ENCODE peak calls at places on chromosomes 11 and 22, in ten cellular contexts. H is keratinocyte; F is pancreas; L is lower leg skin; G is left lung; I is body of pancreas; B is CD8-positive, alpha-beta T cell; Z is brain microvascular endothelial cell; Y is PC-3; P is uterus. K is an unnamed sample.

GRCh38 chr11:30861506-30861905 is 275.4 kb upstream of the MPPED2 start:
- DNase-seq in H (no peak), F (no peak), L (no peak), G (no peak), I (no peak), B (no peak), Z (no peak), Y (no peak), P (no peak), K (no peak)

GRCh38 chr22:47168900-47169800 is 406.7 kb downstream of the TBC1D22A start:
- DNase-seq in H (no peak), F (peak), L (peak), G (peak), I (peak), B (no peak), Z (no peak), Y (peak), P (peak), K (no peak)

GRCh38 chr11:61072316-61073109 is 29.8 kb upstream of the CD5 start:
- DNase-seq in H (no peak), F (no peak), L (no peak), G (no peak), I (no peak), B (no peak), Z (no peak), Y (no peak), P (no peak), K (no peak)

GRCh38 chr22:39297490-39298193 is 21.8 kb downstream of the RPL3 start:
- DNase-seq in H (no peak), F (peak), L (no peak), G (no peak), I (peak), B (no peak), Z (no peak), Y (no peak), P (no peak), K (no peak)

GRCh38 chr22:50678218-50678650 is 5.6 kb downstream of the SHANK3 start:
- DNase-seq in H (no peak), F (peak), L (peak), G (peak), I (no peak), B (no peak), Z (no peak), Y (no peak), P (no peak), K (no peak)

GRCh38 chr11:121295246-121296007 is 2.9 kb downstream of the SC5D start:
- DNase-seq in H (no peak), F (no peak), L (no peak), G (no peak), I (no peak), B (no peak), Z (no peak), Y (no peak), P (no peak), K (no peak)

GRCh38 chr11:47259178-47259977 is 1.6 kb downstream of the NR1H3 start:
- DNase-seq in H (no peak), F (no peak), L (no peak), G (no peak), I (peak), B (no peak), Z (no peak), Y (peak), P (no peak), K (no peak)

GRCh38 chr11:74443071-74443864 is 24.1 kb downstream of the KCNE3 start:
- DNase-seq in H (no peak), F (peak), L (no peak), G (no peak), I (peak), B (no peak), Z (peak), Y (peak), P (no peak), K (no peak)

GRCh38 chr11:50072226-50073112 is 39.8 kb downstream of the OR4C45 start:
- DNase-seq in H (no peak), F (peak), L (peak), G (no peak), I (no peak), B (no peak), Z (no peak), Y (no peak), P (no peak), K (no peak)

GRCh38 chr11:102620858-102621561 is 4.1 kb downstream of the MMP20 start:
- DNase-seq in H (no peak), F (no peak), L (no peak), G (no peak), I (no peak), B (no peak), Z (peak), Y (peak), P (no peak), K (no peak)

GRCh38 chr11:130523609-130524008 is 75.2 kb downstream of the ADAMTS15 start:
- DNase-seq in H (no peak), F (no peak), L (peak), G (no peak), I (no peak), B (no peak), Z (peak), Y (peak), P (no peak), K (no peak)

GRCh38 chr11:86688398-86689179 is 16.2 kb upstream of the ME3 start:
- DNase-seq in H (no peak), F (no peak), L (no peak), G (no peak), I (no peak), B (no peak), Z (peak), Y (no peak), P (no peak), K (no peak)

GRCh38 chr11:30128269-30128932 is 102.4 kb upstream of the FSHB start:
- DNase-seq in H (no peak), F (no peak), L (no peak), G (no peak), I (peak), B (no peak), Z (peak), Y (peak), P (no peak), K (no peak)

GRCh38 chr11:11206457-11206856 is 146.6 kb downstream of the CSNK2A3 start:
- DNase-seq in H (no peak), F (no peak), L (no peak), G (no peak), I (no peak), B (no peak), Z (no peak), Y (no peak), P (no peak), K (no peak)

GRCh38 chr11:67071420-67072284 is 15.0 kb downstream of the RHOD start:
- DNase-seq in H (no peak), F (no peak), L (peak), G (peak), I (peak), B (peak), Z (peak), Y (peak), P (peak), K (peak)

GRCh38 chr11:33735166-33735425 is 1.1 kb downstream of the CD59 start:
- DNase-seq in H (no peak), F (no peak), L (no peak), G (no peak), I (peak), B (no peak), Z (no peak), Y (no peak), P (no peak), K (no peak)

GRCh38 chr22:48577014-48577690 is 1250.5 kb downstream of the BRD1 start:
- DNase-seq in H (no peak), F (no peak), L (no peak), G (peak), I (no peak), B (no peak), Z (no peak), Y (no peak), P (no peak), K (no peak)

GRCh38 chr11:3674189-3674588 is 3.0 kb upstream of the CHRNA10 start:
- DNase-seq in H (peak), F (no peak), L (no peak), G (no peak), I (no peak), B (no peak), Z (peak), Y (peak), P (no peak), K (no peak)

GRCh38 chr11:30917859-30918478 is 331.8 kb upstream of the MPPED2 start:
- DNase-seq in H (no peak), F (no peak), L (no peak), G (no peak), I (peak), B (no peak), Z (peak), Y (peak), P (no peak), K (no peak)

GRCh38 chr11:96188625-96189006 is 154.4 kb downstream of the MAML2 start:
- DNase-seq in H (no peak), F (no peak), L (no peak), G (no peak), I (no peak), B (no peak), Z (peak), Y (no peak), P (no peak), K (no peak)

GRCh38 chr11:104772806-104773241 is 125.4 kb downstream of the CASP12 start:
- DNase-seq in H (peak), F (no peak), L (no peak), G (no peak), I (no peak), B (no peak), Z (peak), Y (peak), P (no peak), K (no peak)

GRCh38 chr11:95014184-95014821 is 10.8 kb upstream of the KDM4E start:
- DNase-seq in H (no peak), F (peak), L (no peak), G (no peak), I (peak), B (no peak), Z (no peak), Y (no peak), P (no peak), K (no peak)

GRCh38 chr11:68120212-68121066 is 749 bp downstream of the CHKA start:
- DNase-seq in H (no peak), F (peak), L (peak), G (peak), I (peak), B (peak), Z (no peak), Y (peak), P (peak), K (no peak)

GRCh38 chr11:26087095-26087935 is 244.6 kb upstream of the ANO3 start:
- DNase-seq in H (no peak), F (no peak), L (no peak), G (no peak), I (no peak), B (no peak), Z (no peak), Y (no peak), P (no peak), K (no peak)

GRCh38 chr11:11691296-11692141 is 69.7 kb upstream of the GALNT18 start:
- DNase-seq in H (no peak), F (no peak), L (no peak), G (no peak), I (no peak), B (no peak), Z (no peak), Y (no peak), P (no peak), K (no peak)

GRCh38 chr11:93001812-93002211 is 32.4 kb downstream of the MTNR1B start:
- DNase-seq in H (no peak), F (no peak), L (no peak), G (no peak), I (no peak), B (no peak), Z (no peak), Y (peak), P (no peak), K (no peak)

GRCh38 chr22:39368402-39368801 is 18.6 kb downstream of the SYNGR1 start:
- DNase-seq in H (no peak), F (no peak), L (no peak), G (no peak), I (no peak), B (no peak), Z (no peak), Y (no peak), P (no peak), K (no peak)

GRCh38 chr11:11403763-11404725 is 51.0 kb upstream of the CSNK2A3 start:
- DNase-seq in H (no peak), F (no peak), L (no peak), G (no peak), I (no peak), B (no peak), Z (peak), Y (no peak), P (peak), K (no peak)

GRCh38 chr11:63919267-63920125 is 2.5 kb upstream of the RCOR2 start:
- DNase-seq in H (no peak), F (peak), L (no peak), G (no peak), I (peak), B (no peak), Z (no peak), Y (no peak), P (peak), K (no peak)

GRCh38 chr11:93196816-93197382 is 892 bp downstream of the SLC36A4 start:
- DNase-seq in H (no peak), F (no peak), L (no peak), G (no peak), I (no peak), B (no peak), Z (no peak), Y (peak), P (no peak), K (no peak)

GRCh38 chr11:131546218-131546895 is 175.9 kb downstream of the NTM start:
- DNase-seq in H (no peak), F (no peak), L (no peak), G (no peak), I (no peak), B (no peak), Z (no peak), Y (no peak), P (no peak), K (no peak)

GRCh38 chr11:131549099-131549498 is 178.7 kb downstream of the NTM start:
- DNase-seq in H (no peak), F (no peak), L (no peak), G (no peak), I (no peak), B (no peak), Z (no peak), Y (no peak), P (no peak), K (no peak)

DNA sequence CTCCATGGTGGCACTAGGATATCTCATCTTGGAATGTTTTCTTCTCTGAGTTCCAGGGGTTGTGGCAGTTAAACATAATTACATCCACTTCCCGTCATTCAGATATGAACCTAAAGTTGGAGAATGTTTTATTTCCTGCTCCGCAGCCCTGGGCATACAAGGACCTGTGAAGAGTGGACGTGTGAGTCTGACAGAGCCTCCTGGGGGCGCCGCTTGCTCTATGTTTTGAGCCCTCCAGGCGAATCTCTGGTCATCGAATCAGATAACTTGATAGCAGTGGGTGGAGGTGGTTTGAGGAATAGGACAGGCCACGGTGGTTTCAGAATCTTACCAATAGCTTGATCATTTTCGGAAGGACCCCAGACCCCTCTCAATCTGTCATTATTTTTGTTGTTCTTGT is 174.2 kb downstream of the NTM start:
- DNase-seq in H (no peak), F (no peak), L (no peak), G (no peak), I (no peak), B (no peak), Z (no peak), Y (no peak), P (no peak), K (no peak)
- TF ChIP-seq CTCF in H (no peak), F (no peak), L (no peak), G (no peak), I (no peak), B (no peak), Z (peak), Y (no peak), P (no peak), K (peak)

DNA sequence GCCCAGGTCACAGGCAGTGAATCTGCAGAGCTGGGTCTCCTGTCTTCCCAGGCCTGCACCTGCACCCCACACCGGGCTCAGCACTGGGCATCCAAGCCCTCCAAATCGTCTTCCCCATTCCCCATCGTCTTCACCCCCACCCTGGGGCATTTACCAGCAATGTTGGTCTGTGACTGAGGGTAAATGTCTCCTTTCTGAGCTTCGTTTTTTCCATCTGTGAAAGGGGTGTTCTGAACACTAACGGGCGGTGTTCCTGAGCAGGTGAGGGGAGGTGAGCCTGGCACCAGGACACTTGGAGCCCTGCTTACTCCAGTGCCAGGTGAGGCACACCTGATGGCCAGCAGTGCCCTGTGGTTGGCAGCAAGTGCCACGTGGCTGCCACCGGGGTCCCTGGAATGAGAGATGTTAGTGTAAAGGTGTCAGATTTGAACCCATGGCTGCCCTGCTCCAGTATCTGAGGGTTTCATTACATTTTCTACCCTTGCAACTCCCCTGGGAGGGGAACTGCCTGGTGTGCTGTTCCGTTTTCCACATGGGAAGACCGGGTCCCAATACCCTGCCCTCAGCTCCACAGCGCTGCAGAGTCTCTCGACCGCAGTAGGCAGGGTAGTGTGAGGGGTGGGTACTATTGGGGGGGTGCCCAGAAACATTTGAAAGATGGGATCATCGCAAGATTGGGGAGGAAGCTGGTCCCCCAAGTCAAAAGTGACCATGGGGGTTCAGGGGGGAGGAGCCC is 1.9 kb downstream of the CDC42EP1 start:
- DNase-seq in H (no peak), F (peak), L (no peak), G (no peak), I (peak), B (no peak), Z (no peak), Y (no peak), P (peak), K (no peak)
- TF ChIP-seq CTCF in H (no peak), F (no peak), L (no peak), G (no peak), I (no peak), B (peak), Z (no peak), Y (no peak), P (no peak), K (no peak)

DNA sequence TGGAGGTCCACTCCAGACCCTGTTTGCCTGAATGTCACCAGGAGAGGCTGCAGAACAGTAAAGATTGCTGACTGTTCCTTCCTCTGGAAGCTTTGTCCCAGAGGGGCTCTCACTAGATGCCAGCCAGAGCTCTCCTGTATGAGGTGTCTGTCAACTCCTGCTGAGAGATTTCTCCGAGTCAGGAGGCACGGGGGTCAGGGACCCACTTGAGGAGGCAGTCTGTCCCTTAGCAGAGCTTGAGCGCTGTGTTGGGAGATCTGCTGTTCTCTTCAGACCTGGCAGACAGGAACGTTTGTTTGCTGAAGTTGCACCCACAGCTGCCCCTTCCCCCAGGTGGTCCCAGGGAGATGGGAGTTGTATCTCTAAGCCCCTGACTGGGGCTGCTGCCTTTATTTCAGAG is 99.2 kb downstream of the PDE3B start:
- DNase-seq in H (no peak), F (no peak), L (no peak), G (no peak), I (no peak), B (no peak), Z (no peak), Y (no peak), P (no peak), K (no peak)
- TF ChIP-seq CTCF in H (no peak), F (no peak), L (no peak), G (no peak), I (no peak), B (no peak), Z (no peak), Y (no peak), P (no peak), K (no peak)

DNA sequence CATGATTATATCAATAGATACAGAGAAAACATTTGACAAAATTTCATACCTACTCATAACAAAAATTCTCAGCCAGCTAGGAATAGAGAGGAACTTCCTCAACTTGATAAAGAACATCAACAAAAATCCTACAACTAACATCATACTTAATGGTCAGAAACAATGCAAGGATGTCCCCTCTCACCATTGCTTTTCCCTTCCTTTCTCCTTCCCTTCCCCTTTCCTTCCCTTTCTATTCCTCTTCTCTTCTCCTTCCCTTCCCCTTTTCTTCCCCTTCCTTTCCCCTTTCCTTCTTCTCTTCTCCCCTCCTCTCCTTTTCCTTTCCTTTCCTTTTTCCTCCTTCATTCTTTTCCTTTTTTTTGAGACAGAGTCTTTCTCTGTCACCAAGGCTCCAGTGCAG is 418.3 kb upstream of the B3GAT1 start:
- DNase-seq in H (no peak), F (no peak), L (no peak), G (no peak), I (no peak), B (no peak), Z (no peak), Y (no peak), P (no peak), K (no peak)
- TF ChIP-seq CTCF in H (no peak), F (no peak), L (no peak), G (no peak), I (no peak), B (no peak), Z (no peak), Y (no peak), P (no peak), K (no peak)

GRCh38 chr22:18022851-18023250 is 1.5 kb downstream of the MICAL3 start:
- DNase-seq in H (no peak), F (no peak), L (no peak), G (no peak), I (no peak), B (no peak), Z (no peak), Y (peak), P (no peak), K (no peak)
- TF ChIP-seq CTCF in H (peak), F (no peak), L (no peak), G (no peak), I (no peak), B (no peak), Z (no peak), Y (no peak), P (no peak), K (no peak)